ENCODE peak calls at places on chromosomes 11 and 22, in four cellular contexts. J is sigmoid colon, N is stomach, X is transverse colon. A is an unnamed sample.

GRCh38 chr22:29396126-29396525 is 7.8 kb upstream of the AP1B1 start:
- DNase-seq in J (peak), N (no peak), X (no peak), A (no peak)

GRCh38 chr11:44357734-44358133 is 47.8 kb upstream of the ALX4 start:
- DNase-seq in J (no peak), N (no peak), X (no peak), A (no peak)

GRCh38 chr22:35589071-35589735 is 27.9 kb downstream of the MB start:
- DNase-seq in J (peak), N (no peak), X (peak), A (no peak)

GRCh38 chr11:111715142-111715816 is 50.9 kb downstream of the PPP2R1B start:
- DNase-seq in J (no peak), N (no peak), X (no peak), A (no peak)

GRCh38 chr22:44571566-44572413 is 73.8 kb upstream of the RTL6 start:
- DNase-seq in J (peak), N (peak), X (no peak), A (no peak)

GRCh38 chr11:62879150-62879549 is 1.5 kb upstream of the SLC3A2 start:
- DNase-seq in J (no peak), N (no peak), X (no peak), A (no peak)

GRCh38 chr11:87405843-87406242 is 368.1 kb downstream of the TMEM135 start:
- DNase-seq in J (no peak), N (no peak), X (no peak), A (no peak)

GRCh38 chr11:69102732-69103615 is 52.8 kb upstream of the SMIM38 start:
- DNase-seq in J (no peak), N (no peak), X (no peak), A (no peak)

GRCh38 chr22:32205974-32206773 is 1.3 kb upstream of the RFPL2 start:
- DNase-seq in J (no peak), N (no peak), X (no peak), A (no peak)

GRCh38 chr11:57785072-57785471 is 23.5 kb downstream of the CTNND1 start:
- DNase-seq in J (no peak), N (no peak), X (no peak), A (no peak)

GRCh38 chr11:18749681-18750319 is 23.8 kb upstream of the IGSF22 start:
- DNase-seq in J (no peak), N (no peak), X (no peak), A (no peak)

GRCh38 chr11:67118059-67118766 is 850 bp upstream of the KDM2A start:
- DNase-seq in J (peak), N (peak), X (peak), A (peak)

GRCh38 chr11:70694371-70694770 is 296.0 kb downstream of the CTTN start:
- DNase-seq in J (no peak), N (no peak), X (no peak), A (no peak)

GRCh38 chr11:118618115-118618990 is 10.9 kb downstream of the PHLDB1 start:
- DNase-seq in J (peak), N (peak), X (no peak), A (no peak)
- TF ChIP-seq POLR2AphosphoS5 in J (peak), N (peak), X (no peak), A (no peak)

GRCh38 chr11:47185305-47186075 is 744 bp downstream of the PACSIN3 start:
- DNase-seq in J (peak), N (peak), X (peak), A (no peak)
- TF ChIP-seq POLR2A in J (peak), N (no peak), X (peak), A (no peak)

GRCh38 chr11:6611092-6612007 is 666 bp downstream of the TAF10 start:
- DNase-seq in J (peak), N (no peak), X (peak), A (no peak)
- TF ChIP-seq POLR2AphosphoS5 in J (peak), N (peak), X (no peak), A (no peak)

GRCh38 chr11:825366-826231 is 2.1 kb upstream of the CRACR2B start:
- DNase-seq in J (no peak), N (peak), X (peak), A (no peak)
- TF ChIP-seq POLR2A in J (no peak), N (no peak), X (peak), A (no peak)

DNA sequence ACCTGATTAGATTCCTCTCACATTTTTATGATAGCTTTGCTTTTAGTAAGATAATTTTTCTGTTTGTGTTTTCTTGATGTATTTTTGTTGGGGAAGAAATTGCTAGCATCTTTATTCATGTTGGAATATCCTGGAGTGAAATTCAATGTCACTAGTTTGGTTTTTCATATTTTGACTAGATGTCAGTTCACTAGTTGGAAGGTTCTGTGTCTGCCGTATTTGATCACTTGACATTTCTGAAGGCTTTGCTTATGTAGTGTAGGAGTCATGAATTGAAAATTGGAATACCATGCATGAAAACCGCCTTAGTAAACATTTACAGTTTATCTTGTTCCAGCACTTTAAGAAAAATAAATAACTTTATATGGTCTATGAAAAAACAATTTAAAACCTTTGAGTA is 348.4 kb downstream of the AASDHPPT start:
- DNase-seq in J (no peak), N (no peak), X (no peak), A (no peak)
- TF ChIP-seq POLR2AphosphoS5 in J (no peak), N (no peak), X (no peak), A (no peak)

GRCh38 chr11:5505363-5506048 is 4.3 kb downstream of the UBQLN3 start:
- DNase-seq in J (no peak), N (no peak), X (no peak), A (no peak)
- TF ChIP-seq POLR2A in J (no peak), N (no peak), X (no peak), A (no peak)

DNA sequence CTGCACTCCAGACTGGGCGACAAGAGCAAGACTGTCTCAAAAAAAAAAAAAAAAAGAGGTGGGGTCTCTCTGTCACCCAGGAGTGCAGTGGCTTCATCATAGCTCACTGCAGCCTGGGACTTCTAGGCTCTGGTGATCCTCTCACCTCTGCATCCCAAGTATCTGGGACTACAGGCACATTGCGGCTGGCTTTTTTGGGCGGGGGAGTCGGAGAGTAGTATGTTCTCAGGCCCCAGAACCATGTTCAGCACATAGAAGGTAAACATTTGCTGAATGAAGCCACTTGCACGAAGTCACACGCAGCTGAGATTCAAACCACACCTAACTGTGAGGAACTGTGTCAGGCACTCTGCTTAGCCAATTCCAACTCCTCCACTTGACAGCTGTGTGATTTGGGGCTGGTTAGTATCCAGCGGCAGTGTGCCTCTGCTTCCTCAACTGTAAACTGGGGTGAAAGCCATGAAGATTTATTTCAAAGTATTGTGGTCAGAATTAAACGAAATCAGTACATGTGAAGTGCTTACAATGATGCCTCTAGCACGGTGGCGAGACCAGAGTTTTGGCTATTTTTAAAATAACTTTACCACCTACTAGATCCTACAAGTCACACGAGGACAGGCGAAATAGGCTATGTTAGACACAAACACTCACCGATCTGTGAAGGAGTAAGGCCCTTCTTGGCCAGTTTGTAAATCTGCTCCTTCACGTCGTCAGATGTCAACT is 789 bp downstream of the RPS13 start:
- DNase-seq in J (no peak), N (no peak), X (no peak), A (no peak)
- TF ChIP-seq POLR2AphosphoS5 in J (no peak), N (no peak), X (no peak), A (peak)